ENCODE peak calls at places on chromosomes 12 and 14, in ten cellular contexts. One of them, this sample, is unnamed.
A peak's percentile ranks its signal among the peaks of the same experiment; 100 is the strongest.

GRCh38 chr14:67557118-67557517 is 24.0 kb downstream of the PLEKHH1 start:
- DNase-seq in C1 segment of cervical spinal cord: no peak
- DNase-seq in brain microvascular endothelial cell: no peak
- DNase-seq in stimulated activated CD4-positive, alpha-beta T cell treated with anti-CD3 and anti-CD28 coated beads, Interleukin-15, amount 100 ng/mL, for 24 hours: no peak
- DNase-seq in esophagus squamous epithelium: no peak
- DNase-seq in ascending aorta: no peak
- DNase-seq in activated CD4-positive, alpha-beta T cell treated with anti-CD3 and anti-CD28 coated beads, Interleukin-2, amount 50 U/mL, for 1 hour: no peak
- DNase-seq in NCI-H345: no peak
- DNase-seq in NCI-H2171 treated with DMSO at 0.1 percent for 48 hours: no peak
- DNase-seq in ureter: no peak
- DNase-seq in this sample: no peak

GRCh38 chr12:106235770-106236169 is 12.1 kb downstream of the CKAP4 start:
- DNase-seq in C1 segment of cervical spinal cord: no peak
- DNase-seq in brain microvascular endothelial cell: no peak
- DNase-seq in stimulated activated CD4-positive, alpha-beta T cell treated with anti-CD3 and anti-CD28 coated beads, Interleukin-15, amount 100 ng/mL, for 24 hours: no peak
- DNase-seq in esophagus squamous epithelium: no peak
- DNase-seq in ascending aorta: no peak
- DNase-seq in activated CD4-positive, alpha-beta T cell treated with anti-CD3 and anti-CD28 coated beads, Interleukin-2, amount 50 U/mL, for 1 hour: no peak
- DNase-seq in NCI-H345: no peak
- DNase-seq in NCI-H2171 treated with DMSO at 0.1 percent for 48 hours: no peak
- DNase-seq in ureter: no peak
- DNase-seq in this sample: no peak

GRCh38 chr12:105773501-105773900 is 365.3 kb downstream of the NUAK1 start:
- DNase-seq in C1 segment of cervical spinal cord: peak; percentile 25
- DNase-seq in brain microvascular endothelial cell: no peak
- DNase-seq in stimulated activated CD4-positive, alpha-beta T cell treated with anti-CD3 and anti-CD28 coated beads, Interleukin-15, amount 100 ng/mL, for 24 hours: no peak
- DNase-seq in esophagus squamous epithelium: no peak
- DNase-seq in ascending aorta: no peak
- DNase-seq in activated CD4-positive, alpha-beta T cell treated with anti-CD3 and anti-CD28 coated beads, Interleukin-2, amount 50 U/mL, for 1 hour: no peak
- DNase-seq in NCI-H345: no peak
- DNase-seq in NCI-H2171 treated with DMSO at 0.1 percent for 48 hours: no peak
- DNase-seq in ureter: no peak
- DNase-seq in this sample: no peak

GRCh38 chr12:46354111-46354798 is 18.3 kb downstream of the SLC38A2 start:
- DNase-seq in C1 segment of cervical spinal cord: no peak
- DNase-seq in brain microvascular endothelial cell: no peak
- DNase-seq in stimulated activated CD4-positive, alpha-beta T cell treated with anti-CD3 and anti-CD28 coated beads, Interleukin-15, amount 100 ng/mL, for 24 hours: no peak
- DNase-seq in esophagus squamous epithelium: no peak
- DNase-seq in ascending aorta: no peak
- DNase-seq in activated CD4-positive, alpha-beta T cell treated with anti-CD3 and anti-CD28 coated beads, Interleukin-2, amount 50 U/mL, for 1 hour: no peak
- DNase-seq in NCI-H345: no peak
- DNase-seq in NCI-H2171 treated with DMSO at 0.1 percent for 48 hours: no peak
- DNase-seq in ureter: no peak
- DNase-seq in this sample: no peak

GRCh38 chr12:4121506-4122020 is 152.0 kb upstream of the CCND2 start:
- DNase-seq in C1 segment of cervical spinal cord: no peak
- DNase-seq in brain microvascular endothelial cell: no peak
- DNase-seq in stimulated activated CD4-positive, alpha-beta T cell treated with anti-CD3 and anti-CD28 coated beads, Interleukin-15, amount 100 ng/mL, for 24 hours: no peak
- DNase-seq in esophagus squamous epithelium: no peak
- DNase-seq in ascending aorta: peak; percentile 15
- DNase-seq in activated CD4-positive, alpha-beta T cell treated with anti-CD3 and anti-CD28 coated beads, Interleukin-2, amount 50 U/mL, for 1 hour: no peak
- DNase-seq in NCI-H345: no peak
- DNase-seq in NCI-H2171 treated with DMSO at 0.1 percent for 48 hours: no peak
- DNase-seq in ureter: peak; percentile 10
- DNase-seq in this sample: no peak

GRCh38 chr14:32345311-32345771 is 16.2 kb downstream of the AKAP6 start:
- DNase-seq in C1 segment of cervical spinal cord: no peak
- DNase-seq in brain microvascular endothelial cell: peak; percentile 28
- DNase-seq in stimulated activated CD4-positive, alpha-beta T cell treated with anti-CD3 and anti-CD28 coated beads, Interleukin-15, amount 100 ng/mL, for 24 hours: no peak
- DNase-seq in esophagus squamous epithelium: no peak
- DNase-seq in ascending aorta: no peak
- DNase-seq in activated CD4-positive, alpha-beta T cell treated with anti-CD3 and anti-CD28 coated beads, Interleukin-2, amount 50 U/mL, for 1 hour: no peak
- DNase-seq in NCI-H345: no peak
- DNase-seq in NCI-H2171 treated with DMSO at 0.1 percent for 48 hours: peak; percentile 55
- DNase-seq in ureter: no peak
- DNase-seq in this sample: no peak

GRCh38 chr14:51386983-51387730 is 147.1 kb downstream of the TMX1 start:
- DNase-seq in C1 segment of cervical spinal cord: no peak
- DNase-seq in brain microvascular endothelial cell: no peak
- DNase-seq in stimulated activated CD4-positive, alpha-beta T cell treated with anti-CD3 and anti-CD28 coated beads, Interleukin-15, amount 100 ng/mL, for 24 hours: no peak
- DNase-seq in esophagus squamous epithelium: no peak
- DNase-seq in ascending aorta: no peak
- DNase-seq in activated CD4-positive, alpha-beta T cell treated with anti-CD3 and anti-CD28 coated beads, Interleukin-2, amount 50 U/mL, for 1 hour: no peak
- DNase-seq in NCI-H345: no peak
- DNase-seq in NCI-H2171 treated with DMSO at 0.1 percent for 48 hours: no peak
- DNase-seq in ureter: no peak
- DNase-seq in this sample: no peak

GRCh38 chr12:57591567-57592325 is 754 bp downstream of the PIP4K2C start:
- DNase-seq in C1 segment of cervical spinal cord: peak; percentile 47
- DNase-seq in brain microvascular endothelial cell: no peak
- DNase-seq in stimulated activated CD4-positive, alpha-beta T cell treated with anti-CD3 and anti-CD28 coated beads, Interleukin-15, amount 100 ng/mL, for 24 hours: peak; percentile 18
- DNase-seq in esophagus squamous epithelium: no peak
- DNase-seq in ascending aorta: no peak
- DNase-seq in activated CD4-positive, alpha-beta T cell treated with anti-CD3 and anti-CD28 coated beads, Interleukin-2, amount 50 U/mL, for 1 hour: no peak
- DNase-seq in NCI-H345: peak; percentile 15
- DNase-seq in NCI-H2171 treated with DMSO at 0.1 percent for 48 hours: no peak
- DNase-seq in ureter: peak; percentile 53
- DNase-seq in this sample: no peak

GRCh38 chr12:50633950-50634349 is 129.2 kb downstream of the DIP2B start:
- DNase-seq in C1 segment of cervical spinal cord: no peak
- DNase-seq in brain microvascular endothelial cell: peak; percentile 16
- DNase-seq in stimulated activated CD4-positive, alpha-beta T cell treated with anti-CD3 and anti-CD28 coated beads, Interleukin-15, amount 100 ng/mL, for 24 hours: no peak
- DNase-seq in esophagus squamous epithelium: no peak
- DNase-seq in ascending aorta: no peak
- DNase-seq in activated CD4-positive, alpha-beta T cell treated with anti-CD3 and anti-CD28 coated beads, Interleukin-2, amount 50 U/mL, for 1 hour: no peak
- DNase-seq in NCI-H345: no peak
- DNase-seq in NCI-H2171 treated with DMSO at 0.1 percent for 48 hours: no peak
- DNase-seq in ureter: no peak
- DNase-seq in this sample: no peak

GRCh38 chr14:61528591-61529021 is 166.7 kb upstream of the HIF1A start:
- DNase-seq in C1 segment of cervical spinal cord: no peak
- DNase-seq in brain microvascular endothelial cell: peak; percentile 92
- DNase-seq in stimulated activated CD4-positive, alpha-beta T cell treated with anti-CD3 and anti-CD28 coated beads, Interleukin-15, amount 100 ng/mL, for 24 hours: peak; percentile 49
- DNase-seq in esophagus squamous epithelium: no peak
- DNase-seq in ascending aorta: no peak
- DNase-seq in activated CD4-positive, alpha-beta T cell treated with anti-CD3 and anti-CD28 coated beads, Interleukin-2, amount 50 U/mL, for 1 hour: no peak
- DNase-seq in NCI-H345: no peak
- DNase-seq in NCI-H2171 treated with DMSO at 0.1 percent for 48 hours: no peak
- DNase-seq in ureter: no peak
- DNase-seq in this sample: peak; percentile 81

GRCh38 chr12:52318241-52318990 is 2.8 kb downstream of the KRT83 start:
- DNase-seq in C1 segment of cervical spinal cord: no peak
- DNase-seq in brain microvascular endothelial cell: no peak
- DNase-seq in stimulated activated CD4-positive, alpha-beta T cell treated with anti-CD3 and anti-CD28 coated beads, Interleukin-15, amount 100 ng/mL, for 24 hours: no peak
- DNase-seq in esophagus squamous epithelium: no peak
- DNase-seq in ascending aorta: peak; percentile 19
- DNase-seq in activated CD4-positive, alpha-beta T cell treated with anti-CD3 and anti-CD28 coated beads, Interleukin-2, amount 50 U/mL, for 1 hour: no peak
- DNase-seq in NCI-H345: no peak
- DNase-seq in NCI-H2171 treated with DMSO at 0.1 percent for 48 hours: no peak
- DNase-seq in ureter: no peak
- DNase-seq in this sample: no peak

GRCh38 chr12:22874151-22874550 is 249.2 kb downstream of the ETNK1 start:
- DNase-seq in C1 segment of cervical spinal cord: no peak
- DNase-seq in brain microvascular endothelial cell: no peak
- DNase-seq in stimulated activated CD4-positive, alpha-beta T cell treated with anti-CD3 and anti-CD28 coated beads, Interleukin-15, amount 100 ng/mL, for 24 hours: no peak
- DNase-seq in esophagus squamous epithelium: no peak
- DNase-seq in ascending aorta: no peak
- DNase-seq in activated CD4-positive, alpha-beta T cell treated with anti-CD3 and anti-CD28 coated beads, Interleukin-2, amount 50 U/mL, for 1 hour: no peak
- DNase-seq in NCI-H345: no peak
- DNase-seq in NCI-H2171 treated with DMSO at 0.1 percent for 48 hours: no peak
- DNase-seq in ureter: no peak
- DNase-seq in this sample: no peak

GRCh38 chr12:107390414-107390813 is 295.2 kb upstream of the PWP1 start:
- DNase-seq in C1 segment of cervical spinal cord: no peak
- DNase-seq in brain microvascular endothelial cell: no peak
- DNase-seq in stimulated activated CD4-positive, alpha-beta T cell treated with anti-CD3 and anti-CD28 coated beads, Interleukin-15, amount 100 ng/mL, for 24 hours: no peak
- DNase-seq in esophagus squamous epithelium: no peak
- DNase-seq in ascending aorta: no peak
- DNase-seq in activated CD4-positive, alpha-beta T cell treated with anti-CD3 and anti-CD28 coated beads, Interleukin-2, amount 50 U/mL, for 1 hour: no peak
- DNase-seq in NCI-H345: no peak
- DNase-seq in NCI-H2171 treated with DMSO at 0.1 percent for 48 hours: no peak
- DNase-seq in ureter: no peak
- DNase-seq in this sample: no peak

This sample was measured in HS-5.